ENCODE peak calls at places on chromosomes 11 and 22, in ten cellular contexts. X is keratinocyte, U is GM23338, S is body of pancreas, I is psoas muscle, H is left ventricle myocardium inferior, W is tibial nerve, T is ovary, C is esophagus muscularis mucosa, J is upper lobe of right lung. F is an unnamed sample.

GRCh38 chr11:15770798-15771414 is 585.4 kb downstream of the SOX6 start:
- DNase-seq in X (no peak), U (peak; percentile 77), S (peak; percentile 47), I (peak; percentile 18), H (peak; percentile 27), W (no peak), T (peak; percentile 35), C (no peak), J (peak; percentile 57), F (no peak)

GRCh38 chr11:73498343-73498742 is 99.6 kb downstream of the FAM168A start:
- DNase-seq in X (no peak), U (no peak), S (no peak), I (no peak), H (no peak), W (no peak), T (no peak), C (no peak), J (no peak), F (no peak)

GRCh38 chr22:23262474-23263332 is 82.4 kb downstream of the BCR start:
- DNase-seq in X (no peak), U (no peak), S (no peak), I (no peak), H (no peak), W (no peak), T (no peak), C (no peak), J (no peak), F (no peak)

GRCh38 chr22:43956805-43957463 is 1.7 kb downstream of the SAMM50 start:
- DNase-seq in X (no peak), U (peak; percentile 25), S (no peak), I (peak; percentile 39), H (no peak), W (no peak), T (no peak), C (no peak), J (peak; percentile 21), F (no peak)

GRCh38 chr11:9260182-9261146 is 4.7 kb downstream of the DENND5A start:
- DNase-seq in X (no peak), U (peak; percentile 43), S (no peak), I (no peak), H (no peak), W (no peak), T (no peak), C (no peak), J (no peak), F (no peak)

GRCh38 chr22:20552450-20552894 is 45.1 kb downstream of the MED15 start:
- DNase-seq in X (no peak), U (no peak), S (peak; percentile 56), I (peak; percentile 93), H (peak; percentile 90), W (peak; percentile 78), T (peak; percentile 75), C (no peak), J (no peak), F (no peak)

GRCh38 chr11:31817621-31818493 is 6.7 kb upstream of the PAX6 start:
- DNase-seq in X (no peak), U (peak; percentile 85), S (peak; percentile 57), I (no peak), H (no peak), W (no peak), T (no peak), C (no peak), J (no peak), F (no peak)

GRCh38 chr22:38870312-38870741 is 1.7 kb downstream of the CBX6 start:
- DNase-seq in X (no peak), U (peak; percentile 95), S (peak; percentile 89), I (peak; percentile 88), H (peak; percentile 89), W (peak; percentile 87), T (peak; percentile 94), C (no peak), J (peak; percentile 92), F (peak; percentile 89)

GRCh38 chr11:6077723-6078122 is 29.8 kb upstream of the OR56B4 start:
- DNase-seq in X (no peak), U (peak; percentile 35), S (no peak), I (no peak), H (no peak), W (no peak), T (no peak), C (no peak), J (no peak), F (no peak)

GRCh38 chr11:9577551-9577950 is 4.1 kb downstream of the WEE1 start:
- DNase-seq in X (no peak), U (no peak), S (no peak), I (no peak), H (no peak), W (no peak), T (no peak), C (no peak), J (no peak), F (no peak)

GRCh38 chr11:67048515-67048914 is 8.1 kb upstream of the RHOD start:
- DNase-seq in X (no peak), U (no peak), S (no peak), I (no peak), H (no peak), W (no peak), T (no peak), C (no peak), J (no peak), F (no peak)

GRCh38 chr11:10325398-10326079 is 20.7 kb downstream of the ADM start:
- DNase-seq in X (no peak), U (no peak), S (no peak), I (no peak), H (no peak), W (no peak), T (no peak), C (peak; percentile 85), J (no peak), F (no peak)

GRCh38 chr11:62391642-62392425 is 27.0 kb upstream of the SCGB1A1 start:
- DNase-seq in X (no peak), U (peak; percentile 63), S (no peak), I (no peak), H (no peak), W (no peak), T (peak; percentile 24), C (no peak), J (peak; percentile 18), F (no peak)
- TF ChIP-seq CTCF in X (no peak), U (peak; percentile 54), S (no peak), I (no peak), H (no peak), W (no peak), T (no peak), C (no peak), J (no peak), F (no peak)

DNA sequence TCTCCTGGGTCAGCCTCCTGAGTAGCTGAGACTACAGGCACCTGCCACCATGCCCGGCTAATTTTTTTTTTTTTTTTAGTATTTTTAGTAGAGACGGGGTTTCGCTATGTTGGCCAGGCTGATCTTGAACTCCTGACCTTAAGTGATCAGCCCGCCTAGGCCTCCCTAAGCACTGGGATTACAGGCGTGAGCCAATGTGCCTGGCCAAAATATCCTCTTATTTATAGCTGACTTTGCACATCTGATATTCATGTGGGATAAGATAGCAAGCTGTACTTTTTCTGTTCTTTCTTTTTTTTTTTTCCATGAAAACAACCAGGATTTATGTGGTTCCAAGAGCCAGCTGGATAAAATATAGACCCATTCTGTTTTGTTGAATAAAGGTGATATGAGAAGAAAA is 12.1 kb upstream of the XBP1 start:
- DNase-seq in X (no peak), U (no peak), S (no peak), I (no peak), H (no peak), W (no peak), T (no peak), C (no peak), J (no peak), F (no peak)
- H3K4me1 ChIP-seq in X (no peaks in the 10 kb centered on the region), U (no peaks in the 10 kb centered on the region), S (peaks cover 97% of the 10 kb centered on the region), I (peaks cover 7% of the 10 kb centered on the region), H (peaks cover 27% of the 10 kb centered on the region), W (peaks cover 7% of the 10 kb centered on the region), T (peaks cover 7% of the 10 kb centered on the region), C (peaks cover 18% of the 10 kb centered on the region), J (peaks cover 61% of the 10 kb centered on the region), F (peaks cover 72% of the 10 kb centered on the region)

DNA sequence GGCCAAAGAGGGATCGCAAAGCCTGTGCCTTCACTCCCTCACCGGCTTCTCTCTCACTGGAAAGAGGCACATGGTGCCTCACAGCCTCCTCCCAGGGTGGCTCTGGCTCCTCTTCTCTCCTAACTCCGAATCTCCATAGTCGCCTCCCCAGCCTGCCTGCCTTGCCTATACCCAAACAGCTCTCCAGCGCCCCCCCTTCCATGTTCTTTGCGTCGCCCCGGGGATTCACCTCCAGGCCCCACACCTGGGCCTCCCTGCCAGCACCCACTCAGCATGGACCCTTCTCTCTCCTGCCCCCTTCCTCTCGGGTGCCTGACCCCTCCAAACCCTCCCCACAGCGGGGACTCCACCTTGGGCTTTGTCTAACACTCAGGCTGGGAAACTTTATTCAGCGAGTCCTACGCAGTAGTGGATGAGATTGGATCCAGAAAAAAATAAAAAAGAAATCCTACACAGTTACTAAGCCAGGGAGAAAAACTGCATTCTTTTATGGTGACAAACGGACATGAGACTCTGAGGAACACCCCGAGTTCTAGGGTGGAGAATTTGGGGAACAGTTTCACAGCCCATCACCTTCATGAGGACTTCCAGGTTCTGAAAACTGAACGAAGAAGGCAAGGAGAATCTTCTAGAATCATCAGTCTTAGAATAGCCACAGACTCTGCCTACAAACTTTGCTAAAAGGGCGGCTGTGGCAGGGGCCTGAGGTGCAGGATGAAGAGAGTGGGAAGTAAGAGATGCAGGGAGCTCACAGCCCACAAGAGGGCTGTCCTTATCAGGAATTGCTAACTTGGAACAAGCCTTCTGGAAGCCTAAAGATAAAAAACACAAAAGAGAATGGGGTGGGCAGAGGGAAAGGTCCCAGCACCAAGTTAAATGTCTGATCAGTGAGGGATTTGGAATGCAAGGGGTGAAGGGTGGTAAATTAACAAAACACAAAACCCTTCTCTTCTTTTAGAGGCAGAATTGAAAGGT is 5.3 kb downstream of the PPM1F start:
- DNase-seq in X (no peak), U (peak; percentile 78), S (no peak), I (no peak), H (no peak), W (no peak), T (no peak), C (no peak), J (no peak), F (no peak)
- TF ChIP-seq CTCF in X (peak; percentile 68), U (peak; percentile 43), S (no peak), I (peak; percentile 23), H (peak; percentile 62), W (peak; percentile 43), T (no peak), C (peak; percentile 38), J (peak; percentile 40), F (no peak)

DNA sequence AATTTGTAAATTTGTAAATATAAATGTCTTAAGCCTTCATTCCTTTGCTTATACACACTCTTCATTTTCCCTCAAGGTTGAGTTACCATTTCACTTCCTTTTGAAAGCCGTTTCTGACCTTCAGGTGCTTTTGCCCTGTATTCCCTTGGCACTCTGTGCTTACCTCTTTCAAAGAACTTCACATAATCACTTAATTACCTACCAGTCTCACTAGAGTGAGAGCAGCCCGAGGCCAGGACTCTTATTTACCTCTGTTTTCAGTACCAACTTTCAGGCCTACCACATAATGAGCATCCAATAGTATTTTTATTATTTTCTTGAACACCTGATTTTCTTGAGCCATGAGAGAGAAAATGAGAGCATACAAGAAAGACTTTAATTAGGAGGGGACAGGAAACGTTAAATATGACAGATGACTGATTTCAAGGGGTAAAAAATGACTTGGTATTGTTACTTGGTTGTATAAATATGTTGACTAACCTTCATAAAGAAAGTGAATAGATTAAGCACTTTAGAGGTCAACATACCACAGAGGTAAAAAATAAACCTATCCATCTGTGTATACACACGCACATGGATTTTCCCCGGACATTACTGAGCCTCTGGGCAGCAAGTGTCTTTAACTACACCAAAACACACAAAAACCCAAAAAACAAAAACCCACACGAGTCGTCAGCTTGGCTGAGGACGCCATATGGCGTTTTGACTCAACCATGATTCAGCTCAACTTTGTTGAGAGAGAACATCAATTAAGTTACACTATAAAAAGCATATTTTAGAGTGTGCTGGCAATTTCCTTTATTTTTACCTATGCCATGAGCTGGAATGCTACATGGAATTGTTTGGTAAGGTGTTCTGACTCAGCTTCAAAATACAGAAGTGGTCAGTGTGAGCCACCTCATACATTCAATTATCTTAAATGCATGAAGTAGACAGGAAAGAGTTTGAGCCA is 7.6 kb downstream of the ATXN10 start:
- DNase-seq in X (no peak), U (no peak), S (no peak), I (no peak), H (no peak), W (no peak), T (no peak), C (no peak), J (no peak), F (no peak)
- H3K4me1 ChIP-seq in X (peaks cover 40% of the 10 kb centered on the region), U (peaks cover 19% of the 10 kb centered on the region), S (peaks cover 16% of the 10 kb centered on the region), I (peaks cover 24% of the 10 kb centered on the region), H (peaks cover 65% of the 10 kb centered on the region), W (peaks cover 3% of the 10 kb centered on the region), T (peaks cover 9% of the 10 kb centered on the region), C (peaks cover 80% of the 10 kb centered on the region), J (peaks cover 27% of the 10 kb centered on the region), F (peaks cover 11% of the 10 kb centered on the region)

F was measured in CD8-positive, alpha-beta T cell.